ENCODE peak calls at places on chromosomes 6 and 20, in four cellular contexts. J is K562, E is GM23338, P is endothelial cell of umbilical vein. A is an unnamed sample. For H3K27me3, the result is how much of the 10 kb centered on the place peaks cover.

GRCh38 chr20:58475466-58475865 is 39.7 kb downstream of the APCDD1L start:
- DNase-seq in J (no peak), E (no peak), P (no peak), A (no peak)

GRCh38 chr6:12232339-12232738 is 57.8 kb upstream of the EDN1 start:
- DNase-seq in J (no peak), E (no peak), P (no peak), A (no peak)

GRCh38 chr6:39075010-39075738 is 26.6 kb downstream of the GLP1R start:
- DNase-seq in J (no peak), E (no peak), P (no peak), A (no peak)

GRCh38 chr6:31741815-31742214 is 2.0 kb downstream of the MSH5 start:
- DNase-seq in J (no peak), E (no peak), P (no peak), A (no peak)

GRCh38 chr6:20850687-20851416 is 316.6 kb downstream of the CDKAL1 start:
- DNase-seq in J (no peak), E (no peak), P (no peak), A (no peak)

GRCh38 chr6:137904822-137905617 is 38.0 kb downstream of the TNFAIP3 start:
- DNase-seq in J (peak), E (no peak), P (peak), A (no peak)

GRCh38 chr6:46010771-46011170 is 4.9 kb downstream of the CLIC5 start:
- DNase-seq in J (no peak), E (no peak), P (no peak), A (no peak)

GRCh38 chr6:131807644-131808459 is at the start of gene ENPP1:
- DNase-seq in J (peak), E (peak), P (peak), A (peak)

GRCh38 chr20:50354690-50355592 is 155.2 kb upstream of the PTPN1 start:
- DNase-seq in J (peak), E (no peak), P (no peak), A (no peak)

GRCh38 chr6:11043961-11044711 is at the start of gene ELOVL2:
- DNase-seq in J (peak), E (peak), P (peak), A (no peak)

GRCh38 chr20:48797275-48797825 is 30.4 kb downstream of the PREX1 start:
- DNase-seq in J (no peak), E (no peak), P (no peak), A (no peak)

GRCh38 chr6:157600807-157601206 is 219.8 kb downstream of the ZDHHC14 start:
- DNase-seq in J (no peak), E (no peak), P (no peak), A (no peak)

GRCh38 chr20:39283464-39283863 is 321.3 kb downstream of the DHX35 start:
- DNase-seq in J (no peak), E (no peak), P (no peak), A (no peak)

GRCh38 chr20:6692566-6693168 is 74.8 kb upstream of the BMP2 start:
- DNase-seq in J (no peak), E (no peak), P (no peak), A (no peak)

GRCh38 chr6:53171605-53172467 is 23.2 kb upstream of the GCM1 start:
- DNase-seq in J (peak), E (peak), P (peak), A (peak)

GRCh38 chr20:10621159-10621558 is 52.6 kb downstream of the JAG1 start:
- DNase-seq in J (no peak), E (no peak), P (no peak), A (no peak)

GRCh38 chr6:129117355-129117754 is 234.4 kb downstream of the LAMA2 start:
- DNase-seq in J (no peak), E (no peak), P (no peak), A (no peak)

GRCh38 chr20:50758992-50759391 is 27.6 kb downstream of the PARD6B start:
- DNase-seq in J (no peak), E (no peak), P (no peak), A (no peak)

GRCh38 chr6:32375739-32376529 is 4.2 kb upstream of the TSBP1 start:
- DNase-seq in J (no peak), E (no peak), P (no peak), A (no peak)

GRCh38 chr6:48476257-48476656 is 365.3 kb upstream of the PTCHD4 start:
- DNase-seq in J (no peak), E (peak), P (peak), A (no peak)

GRCh38 chr6:11241793-11242201 is 9.3 kb upstream of the NEDD9 start:
- DNase-seq in J (peak), E (peak), P (peak), A (no peak)

DNA sequence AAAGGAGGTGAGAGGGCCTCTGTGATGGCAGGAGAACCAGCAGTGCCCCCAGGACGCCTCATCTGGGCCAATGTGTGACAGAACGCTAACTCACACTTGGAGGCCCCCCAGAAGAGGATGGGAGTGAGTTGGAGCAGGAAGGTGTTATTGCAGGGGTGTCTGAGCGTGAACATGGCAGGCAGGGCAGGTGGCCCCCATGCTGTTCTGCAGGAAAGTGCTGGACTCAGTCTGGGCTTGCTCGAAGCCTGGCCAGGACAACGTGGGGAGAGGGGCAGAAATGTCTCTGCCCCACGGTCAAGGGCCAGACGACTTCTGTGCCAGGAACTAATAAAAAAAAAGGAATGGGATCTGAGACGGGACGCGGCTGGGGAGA is 931 bp upstream of the EBF4 start:
- DNase-seq in J (no peak), E (no peak), P (no peak), A (no peak)
- H3K4me3 ChIP-seq in J (no peak), E (peak), P (no peak), A (no peak)

GRCh38 chr20:20413801-20414200 is 45.9 kb downstream of the INSM1 start:
- DNase-seq in J (no peak), E (no peak), P (no peak), A (no peak)
- TF ChIP-seq POLR2AphosphoS5 in J (no peak), E (no peak), P (no peak), A (no peak)

GRCh38 chr20:4245542-4245941 is 230.2 kb upstream of the RNF24 start:
- DNase-seq in J (no peak), E (no peak), P (no peak), A (no peak)

GRCh38 chr20:4247261-4247660 is 231.9 kb upstream of the RNF24 start:
- DNase-seq in J (no peak), E (no peak), P (no peak), A (no peak)

GRCh38 chr20:4244700-4245485 is 229.5 kb upstream of the RNF24 start:
- DNase-seq in J (no peak), E (no peak), P (no peak), A (no peak)

GRCh38 chr20:4247898-4248858 is 232.8 kb upstream of the RNF24 start:
- DNase-seq in J (no peak), E (peak), P (no peak), A (no peak)

DNA sequence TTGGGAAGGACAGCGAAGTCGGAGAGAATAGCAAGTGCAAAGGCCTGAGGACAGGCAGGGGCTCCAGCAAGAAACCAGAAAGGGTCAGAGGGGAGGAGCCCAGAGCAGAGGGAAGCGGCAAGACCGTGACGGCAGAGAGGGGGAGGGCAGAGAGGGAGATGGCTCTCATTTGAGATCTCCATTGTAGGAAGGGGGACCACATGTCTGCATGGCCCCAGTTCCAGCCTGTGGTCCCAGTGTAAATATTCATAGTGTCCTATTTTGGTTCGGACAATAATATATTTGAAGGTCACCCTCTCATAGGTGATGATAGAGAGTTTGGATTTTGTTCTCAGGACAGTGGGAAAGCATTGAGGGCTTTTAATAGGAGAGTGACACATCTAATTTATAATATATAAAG is 231.1 kb upstream of the RNF24 start:
- DNase-seq in J (no peak), E (no peak), P (no peak), A (no peak)
- H3K27me3 ChIP-seq in J (under half), E (half or more), P (under half), A (under half)

DNA sequence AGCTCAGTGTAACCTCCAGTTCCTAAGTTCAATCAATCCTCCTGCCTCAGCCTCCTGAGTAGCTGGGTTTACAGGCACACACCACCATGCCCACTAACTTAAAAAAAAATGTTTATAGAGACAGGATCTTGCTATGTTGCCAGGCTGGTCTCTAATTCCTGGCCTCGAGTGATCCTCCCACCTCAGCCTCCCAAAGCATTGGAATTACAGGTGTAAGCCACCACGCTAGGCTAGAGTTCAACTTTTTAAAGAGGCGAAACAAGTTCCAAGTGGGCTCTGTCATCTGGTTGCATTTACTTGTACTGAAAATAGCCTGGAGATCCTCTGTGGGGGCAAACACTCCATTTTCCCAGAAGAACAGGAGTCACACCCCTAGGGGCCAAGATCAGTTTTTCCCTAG is 100.7 kb upstream of the RIPOR2 start:
- DNase-seq in J (no peak), E (no peak), P (no peak), A (no peak)
- H3K4me3 ChIP-seq in J (no peak), E (no peak), P (no peak), A (no peak)

DNA sequence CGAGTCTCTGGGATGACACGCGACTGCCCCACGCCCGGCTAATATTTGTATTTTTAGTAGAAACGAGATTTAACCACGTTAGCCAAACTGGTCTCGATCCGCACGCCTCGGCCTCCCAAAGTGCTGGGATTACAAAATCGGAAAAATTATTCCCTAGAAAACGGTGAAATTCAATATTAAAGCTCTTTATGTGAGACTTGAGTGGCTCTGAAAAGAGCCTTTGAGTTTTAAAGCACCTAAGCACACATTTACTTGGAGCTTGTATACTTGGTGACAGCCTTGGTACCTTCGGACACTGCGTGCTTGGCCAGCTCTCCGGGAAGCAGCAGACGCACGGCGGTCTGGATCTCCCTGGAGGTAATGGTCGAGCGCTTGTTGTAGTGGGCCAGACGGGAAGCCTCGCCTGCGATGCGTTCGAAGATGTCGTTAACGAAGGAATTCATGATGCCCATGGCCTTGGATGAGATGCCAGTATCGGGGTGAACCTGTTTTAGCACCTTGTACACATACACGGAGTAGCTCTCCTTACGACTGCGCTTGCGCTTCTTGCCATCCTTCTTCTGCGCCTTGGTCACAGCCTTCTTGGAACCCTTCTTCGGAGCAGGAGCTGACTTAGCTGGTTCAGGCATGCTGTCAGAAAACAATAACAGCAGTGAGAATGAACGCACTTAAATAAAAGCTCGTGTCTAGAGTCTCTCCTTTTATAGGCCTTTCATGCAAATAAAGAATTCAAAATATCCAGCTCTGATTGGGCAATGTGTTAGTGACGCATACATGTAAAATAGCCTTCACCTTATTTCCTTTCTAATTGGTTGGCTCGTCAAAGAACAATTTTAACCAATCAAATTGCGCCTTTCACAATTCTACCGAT is 129.0 kb downstream of the HFE start:
- DNase-seq in J (peak), E (peak), P (peak), A (peak)
- TF ChIP-seq POLR2AphosphoS5 in J (peak), E (peak), P (peak), A (peak)

A was measured in prostate gland.